ENCODE peak calls at places on chromosomes 16 and 17, in nine cellular contexts. One of them, this sample, is unnamed. For H3K4me1, the result is how much of the 10 kb centered on the place peaks cover.

GRCh38 chr16:9151074-9151473 is 59.6 kb downstream of the HAPSTR1 start:
- DNase-seq in IMR-90: no peak
- DNase-seq in A549: no peak
- DNase-seq in esophagus squamous epithelium: no peak
- DNase-seq in H1: no peak
- DNase-seq in testis: no peak
- DNase-seq in breast epithelium: no peak
- DNase-seq in HCT116: no peak
- DNase-seq in heart left ventricle: no peak
- DNase-seq in this sample: no peak

GRCh38 chr16:86324320-86324719 is 186.0 kb upstream of the FOXF1 start:
- DNase-seq in IMR-90: no peak
- DNase-seq in A549: no peak
- DNase-seq in esophagus squamous epithelium: no peak
- DNase-seq in H1: no peak
- DNase-seq in testis: no peak
- DNase-seq in breast epithelium: no peak
- DNase-seq in HCT116: no peak
- DNase-seq in heart left ventricle: no peak
- DNase-seq in this sample: no peak

GRCh38 chr16:1687427-1688316 is 9.6 kb downstream of the JPT2 start:
- DNase-seq in IMR-90: no peak
- DNase-seq in A549: peak
- DNase-seq in esophagus squamous epithelium: no peak
- DNase-seq in H1: no peak
- DNase-seq in testis: no peak
- DNase-seq in breast epithelium: no peak
- DNase-seq in HCT116: no peak
- DNase-seq in heart left ventricle: no peak
- DNase-seq in this sample: no peak

GRCh38 chr16:27473101-27473900 is 71.3 kb downstream of the IL21R start:
- DNase-seq in IMR-90: no peak
- DNase-seq in A549: no peak
- DNase-seq in esophagus squamous epithelium: no peak
- DNase-seq in H1: no peak
- DNase-seq in testis: no peak
- DNase-seq in breast epithelium: no peak
- DNase-seq in HCT116: no peak
- DNase-seq in heart left ventricle: no peak
- DNase-seq in this sample: no peak

GRCh38 chr17:18280239-18280638 is 19.8 kb downstream of the MIEF2 start:
- DNase-seq in IMR-90: no peak
- DNase-seq in A549: no peak
- DNase-seq in esophagus squamous epithelium: no peak
- DNase-seq in H1: no peak
- DNase-seq in testis: no peak
- DNase-seq in breast epithelium: no peak
- DNase-seq in HCT116: no peak
- DNase-seq in heart left ventricle: no peak
- DNase-seq in this sample: no peak

GRCh38 chr17:11836508-11836907 is 160.8 kb downstream of the ZNF18 start:
- DNase-seq in IMR-90: no peak
- DNase-seq in A549: no peak
- DNase-seq in esophagus squamous epithelium: no peak
- DNase-seq in H1: no peak
- DNase-seq in testis: no peak
- DNase-seq in breast epithelium: no peak
- DNase-seq in HCT116: no peak
- DNase-seq in heart left ventricle: no peak
- DNase-seq in this sample: no peak

GRCh38 chr17:68491864-68492263 is 20.4 kb upstream of the PRKAR1A start:
- DNase-seq in IMR-90: no peak
- DNase-seq in A549: no peak
- DNase-seq in esophagus squamous epithelium: no peak
- DNase-seq in H1: no peak
- DNase-seq in testis: peak
- DNase-seq in breast epithelium: peak
- DNase-seq in HCT116: no peak
- DNase-seq in heart left ventricle: no peak
- DNase-seq in this sample: peak

GRCh38 chr17:75776399-75777242 is 8.0 kb upstream of the UNK start:
- DNase-seq in IMR-90: no peak
- DNase-seq in A549: no peak
- DNase-seq in esophagus squamous epithelium: no peak
- DNase-seq in H1: no peak
- DNase-seq in testis: no peak
- DNase-seq in breast epithelium: no peak
- DNase-seq in HCT116: no peak
- DNase-seq in heart left ventricle: no peak
- DNase-seq in this sample: peak

GRCh38 chr17:2213291-2213960 is 90.2 kb downstream of the SMG6 start:
- DNase-seq in IMR-90: peak
- DNase-seq in A549: no peak
- DNase-seq in esophagus squamous epithelium: no peak
- DNase-seq in H1: no peak
- DNase-seq in testis: peak
- DNase-seq in breast epithelium: no peak
- DNase-seq in HCT116: no peak
- DNase-seq in heart left ventricle: no peak
- DNase-seq in this sample: no peak

GRCh38 chr16:7366041-7366440 is 33.4 kb downstream of the RBFOX1 start:
- DNase-seq in IMR-90: no peak
- DNase-seq in A549: no peak
- DNase-seq in esophagus squamous epithelium: no peak
- DNase-seq in H1: no peak
- DNase-seq in testis: no peak
- DNase-seq in breast epithelium: no peak
- DNase-seq in HCT116: no peak
- DNase-seq in heart left ventricle: peak
- DNase-seq in this sample: no peak

GRCh38 chr17:54848368-54848987 is 52.2 kb upstream of the TOM1L1 start:
- DNase-seq in IMR-90: no peak
- DNase-seq in A549: no peak
- DNase-seq in esophagus squamous epithelium: no peak
- DNase-seq in H1: no peak
- DNase-seq in testis: no peak
- DNase-seq in breast epithelium: no peak
- DNase-seq in HCT116: no peak
- DNase-seq in heart left ventricle: no peak
- DNase-seq in this sample: no peak

GRCh38 chr16:66523861-66524354 is 26.0 kb downstream of the TK2 start:
- DNase-seq in IMR-90: no peak
- DNase-seq in A549: no peak
- DNase-seq in esophagus squamous epithelium: no peak
- DNase-seq in H1: no peak
- DNase-seq in testis: no peak
- DNase-seq in breast epithelium: no peak
- DNase-seq in HCT116: no peak
- DNase-seq in heart left ventricle: no peak
- DNase-seq in this sample: no peak

GRCh38 chr17:67256075-67256732 is 11.2 kb upstream of the HELZ start:
- DNase-seq in IMR-90: no peak
- DNase-seq in A549: no peak
- DNase-seq in esophagus squamous epithelium: no peak
- DNase-seq in H1: no peak
- DNase-seq in testis: no peak
- DNase-seq in breast epithelium: no peak
- DNase-seq in HCT116: no peak
- DNase-seq in heart left ventricle: no peak
- DNase-seq in this sample: no peak

GRCh38 chr17:44581868-44582267 is 24.6 kb downstream of the FZD2 start:
- DNase-seq in IMR-90: no peak
- DNase-seq in A549: peak
- DNase-seq in esophagus squamous epithelium: no peak
- DNase-seq in H1: no peak
- DNase-seq in testis: no peak
- DNase-seq in breast epithelium: no peak
- DNase-seq in HCT116: peak
- DNase-seq in heart left ventricle: no peak
- DNase-seq in this sample: no peak

GRCh38 chr17:7307686-7308624 is 527 bp downstream of the EIF5A start:
- DNase-seq in IMR-90: peak
- DNase-seq in A549: peak
- DNase-seq in esophagus squamous epithelium: no peak
- DNase-seq in H1: peak
- DNase-seq in testis: peak
- DNase-seq in breast epithelium: peak
- DNase-seq in HCT116: no peak
- DNase-seq in heart left ventricle: no peak
- DNase-seq in this sample: peak

GRCh38 chr16:68356919-68357286 is 46.1 kb downstream of the PRMT7 start:
- DNase-seq in IMR-90: no peak
- DNase-seq in A549: no peak
- DNase-seq in esophagus squamous epithelium: no peak
- DNase-seq in H1: no peak
- DNase-seq in testis: no peak
- DNase-seq in breast epithelium: no peak
- DNase-seq in HCT116: no peak
- DNase-seq in heart left ventricle: no peak
- DNase-seq in this sample: no peak

GRCh38 chr16:82023206-82023605 is 11.8 kb upstream of the HSD17B2 start:
- DNase-seq in IMR-90: no peak
- DNase-seq in A549: no peak
- DNase-seq in esophagus squamous epithelium: no peak
- DNase-seq in H1: no peak
- DNase-seq in testis: no peak
- DNase-seq in breast epithelium: no peak
- DNase-seq in HCT116: no peak
- DNase-seq in heart left ventricle: no peak
- DNase-seq in this sample: no peak

GRCh38 chr17:51435171-51435552 is 174.8 kb downstream of the UTP18 start:
- DNase-seq in IMR-90: no peak
- DNase-seq in A549: no peak
- DNase-seq in esophagus squamous epithelium: no peak
- DNase-seq in H1: no peak
- DNase-seq in testis: no peak
- DNase-seq in breast epithelium: no peak
- DNase-seq in HCT116: no peak
- DNase-seq in heart left ventricle: no peak
- DNase-seq in this sample: no peak
- H3K4me1 ChIP-seq in IMR-90: under half
- H3K4me1 ChIP-seq in A549: under half
- H3K4me1 ChIP-seq in esophagus squamous epithelium: under half
- H3K4me1 ChIP-seq in H1: under half
- H3K4me1 ChIP-seq in testis: under half
- H3K4me1 ChIP-seq in breast epithelium: under half
- H3K4me1 ChIP-seq in HCT116: under half
- H3K4me1 ChIP-seq in heart left ventricle: under half
- H3K4me1 ChIP-seq in this sample: under half

GRCh38 chr16:25108054-25108453 is 3.5 kb upstream of the LCMT1 start:
- DNase-seq in IMR-90: no peak
- DNase-seq in A549: peak
- DNase-seq in esophagus squamous epithelium: no peak
- DNase-seq in H1: peak
- DNase-seq in testis: no peak
- DNase-seq in breast epithelium: no peak
- DNase-seq in HCT116: no peak
- DNase-seq in heart left ventricle: no peak
- DNase-seq in this sample: no peak

GRCh38 chr16:25114121-25114520 is 2.6 kb downstream of the LCMT1 start:
- DNase-seq in IMR-90: no peak
- DNase-seq in A549: no peak
- DNase-seq in esophagus squamous epithelium: no peak
- DNase-seq in H1: no peak
- DNase-seq in testis: no peak
- DNase-seq in breast epithelium: no peak
- DNase-seq in HCT116: no peak
- DNase-seq in heart left ventricle: no peak
- DNase-seq in this sample: no peak

GRCh38 chr16:25110392-25110947 is 1.1 kb upstream of the LCMT1 start:
- DNase-seq in IMR-90: no peak
- DNase-seq in A549: peak
- DNase-seq in esophagus squamous epithelium: no peak
- DNase-seq in H1: no peak
- DNase-seq in testis: no peak
- DNase-seq in breast epithelium: no peak
- DNase-seq in HCT116: no peak
- DNase-seq in heart left ventricle: no peak
- DNase-seq in this sample: no peak

GRCh38 chr16:25109643-25110042 is 1.9 kb upstream of the LCMT1 start:
- DNase-seq in IMR-90: peak
- DNase-seq in A549: peak
- DNase-seq in esophagus squamous epithelium: no peak
- DNase-seq in H1: no peak
- DNase-seq in testis: peak
- DNase-seq in breast epithelium: peak
- DNase-seq in HCT116: peak
- DNase-seq in heart left ventricle: peak
- DNase-seq in this sample: peak

GRCh38 chr16:25111403-25112166 is at the start of gene LCMT1:
- DNase-seq in IMR-90: peak
- DNase-seq in A549: peak
- DNase-seq in esophagus squamous epithelium: peak
- DNase-seq in H1: peak
- DNase-seq in testis: peak
- DNase-seq in breast epithelium: peak
- DNase-seq in HCT116: peak
- DNase-seq in heart left ventricle: peak
- DNase-seq in this sample: peak
- TF ChIP-seq POLR2A in IMR-90: peak
- TF ChIP-seq POLR2A in A549: peak
- TF ChIP-seq POLR2A in esophagus squamous epithelium: peak
- TF ChIP-seq POLR2A in H1: peak
- TF ChIP-seq POLR2A in testis: peak
- TF ChIP-seq POLR2A in breast epithelium: peak
- TF ChIP-seq POLR2A in HCT116: no peak
- TF ChIP-seq POLR2A in heart left ventricle: peak
- TF ChIP-seq POLR2A in this sample: peak

GRCh38 chr17:63698381-63698885 is 1.5 kb downstream of the LIMD2 start:
- DNase-seq in IMR-90: no peak
- DNase-seq in A549: no peak
- DNase-seq in esophagus squamous epithelium: no peak
- DNase-seq in H1: peak
- DNase-seq in testis: no peak
- DNase-seq in breast epithelium: no peak
- DNase-seq in HCT116: no peak
- DNase-seq in heart left ventricle: no peak
- DNase-seq in this sample: no peak
- H3K4me1 ChIP-seq in IMR-90: under half
- H3K4me1 ChIP-seq in A549: under half
- H3K4me1 ChIP-seq in esophagus squamous epithelium: under half
- H3K4me1 ChIP-seq in H1: under half
- H3K4me1 ChIP-seq in testis: under half
- H3K4me1 ChIP-seq in breast epithelium: under half
- H3K4me1 ChIP-seq in HCT116: under half
- H3K4me1 ChIP-seq in heart left ventricle: under half
- H3K4me1 ChIP-seq in this sample: under half

DNA sequence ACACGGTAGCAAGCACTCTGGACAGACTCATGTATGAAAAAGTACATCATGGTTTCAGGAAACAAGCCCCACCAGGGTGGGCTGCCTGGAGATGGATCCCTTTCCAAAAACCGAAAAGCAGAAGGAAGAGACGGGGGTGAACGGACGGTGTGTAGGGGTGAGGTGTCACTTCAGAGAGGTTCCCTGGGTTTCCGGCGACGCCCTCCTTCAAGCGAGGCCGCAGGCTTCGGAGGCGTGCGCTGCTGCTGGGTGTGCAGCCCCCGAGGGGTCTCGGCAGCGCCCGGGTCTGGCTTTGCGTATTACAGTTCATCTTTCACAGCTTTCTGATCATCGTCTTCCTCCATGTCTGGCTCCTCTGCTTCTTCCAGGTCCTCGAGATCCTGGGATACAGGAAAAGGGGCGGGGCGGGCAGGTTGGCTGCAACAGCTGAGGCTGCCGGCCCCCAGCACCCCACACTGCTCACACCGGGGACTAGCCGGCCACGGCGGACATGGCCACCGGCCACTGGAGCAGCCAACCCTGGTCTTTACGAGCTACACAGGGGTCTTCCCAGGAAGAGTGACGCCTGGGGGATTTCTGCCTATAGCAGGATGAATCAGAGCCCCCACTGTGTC is 9.0 kb upstream of the PPP1R27 start:
- DNase-seq in IMR-90: no peak
- DNase-seq in A549: no peak
- DNase-seq in esophagus squamous epithelium: no peak
- DNase-seq in H1: no peak
- DNase-seq in testis: no peak
- DNase-seq in breast epithelium: no peak
- DNase-seq in HCT116: no peak
- DNase-seq in heart left ventricle: no peak
- DNase-seq in this sample: no peak
- TF ChIP-seq POLR2A in IMR-90: no peak
- TF ChIP-seq POLR2A in A549: no peak
- TF ChIP-seq POLR2A in esophagus squamous epithelium: no peak
- TF ChIP-seq POLR2A in H1: no peak
- TF ChIP-seq POLR2A in testis: no peak
- TF ChIP-seq POLR2A in breast epithelium: no peak
- TF ChIP-seq POLR2A in HCT116: no peak
- TF ChIP-seq POLR2A in heart left ventricle: no peak
- TF ChIP-seq POLR2A in this sample: no peak